ENCODE peak calls at places on chromosomes 3 and 15, in six cellular contexts. M is NB4; O is progenitor cell of endocrine pancreas; V is left cardiac atrium; B is stimulated activated CD8-positive, alpha-beta memory T cell treated with anti-CD3 and anti-CD28 coated beads, Interleukin-12 subunit alpha, Interleukin-12 subunit beta, amount 100 ng/mL, for 1 hour; S is CD8-positive, alpha-beta T cell. N is an unnamed sample.
A peak's percentile ranks its signal among the peaks of the same experiment; 100 is the strongest.

GRCh38 chr3:72411102-72411501 is 437.1 kb downstream of the SHQ1 start:
- DNase-seq in M (no peak), O (no peak), V (no peak), B (no peak), S (no peak), N (no peak)

GRCh38 chr3:35393916-35394315 is 245.4 kb upstream of the ARPP21 start:
- DNase-seq in M (no peak), B (no peak), O (no peak), S (no peak), V (no peak), N (no peak)

GRCh38 chr3:55936549-55937052 is 449.5 kb upstream of the WNT5A start:
- DNase-seq in B (no peak), O (no peak), S (no peak), M (no peak), V (no peak), N (no peak)

GRCh38 chr3:184566441-184567414 is 5.1 kb downstream of the EPHB3 start:
- DNase-seq in V (no peak), S (no peak), O (no peak), B (no peak), M (no peak), N (no peak)

GRCh38 chr15:79769933-79770332 is 126.9 kb downstream of the MTHFS start:
- DNase-seq in M (no peak), V (no peak), S (no peak), B (no peak), O (no peak), N (no peak)

GRCh38 chr3:87333393-87333892 is 57.1 kb upstream of the POU1F1 start:
- DNase-seq in B (no peak), M (peak; percentile 62), S (no peak), O (no peak), V (no peak), N (no peak)

GRCh38 chr15:86255247-86255646 is 175.6 kb downstream of the AGBL1 start:
- DNase-seq in B (no peak), S (no peak), M (no peak), O (no peak), V (no peak), N (no peak)

GRCh38 chr3:131033480-131034080 is 6.9 kb downstream of the NEK11 start:
- DNase-seq in M (peak; percentile 63), V (no peak), S (no peak), O (no peak), B (no peak), N (no peak)

GRCh38 chr3:54008099-54008498 is 114.3 kb upstream of the CACNA2D3 start:
- DNase-seq in B (no peak), V (no peak), M (no peak), S (no peak), O (no peak), N (no peak)

GRCh38 chr15:43769584-43770228 is 7.1 kb downstream of the ELL3 start:
- DNase-seq in B (no peak), V (peak; percentile 59), O (peak; percentile 33), M (peak; percentile 70), S (peak; percentile 63), N (peak; percentile 34)

GRCh38 chr3:14396293-14396692 is 6.1 kb upstream of the SLC6A6 start:
- DNase-seq in O (no peak), S (no peak), M (no peak), V (no peak), B (no peak), N (no peak)

GRCh38 chr3:113231391-113231790 is 20.0 kb downstream of the BOC start:
- DNase-seq in O (no peak), S (no peak), M (no peak), V (no peak), B (no peak), N (no peak)

GRCh38 chr15:58552505-58553364 is 120.9 kb downstream of the LIPC start:
- DNase-seq in O (no peak), B (no peak), V (no peak), M (no peak), S (no peak), N (no peak)

GRCh38 chr15:34154725-34155204 is 52.9 kb downstream of the PGBD4 start:
- DNase-seq in V (no peak), O (no peak), B (no peak), M (peak; percentile 17), S (no peak), N (no peak)

GRCh38 chr3:27253831-27254230 is 115.4 kb downstream of the NEK10 start:
- DNase-seq in B (no peak), M (peak; percentile 49), S (no peak), V (no peak), O (no peak), N (no peak)

GRCh38 chr15:98753726-98754125 is 105.4 kb downstream of the IGF1R start:
- DNase-seq in B (no peak), M (no peak), V (no peak), S (no peak), O (no peak), N (no peak)

N was measured in activated gamma-delta T cell treated with anti-CD3 and anti-CD28 coated beads, Interleukin-2, amount 50 U/mL, for 16 hours.